ENCODE peak calls at places on chromosomes 11 and 22, in eight cellular contexts. One of them, this sample, is unnamed.

GRCh38 chr22:33529424-33530113 is 390.7 kb downstream of the LARGE1 start:
- DNase-seq in cardiac muscle cell: peak
- DNase-seq in effector memory CD4-positive, alpha-beta T cell: no peak
- DNase-seq in uterus: no peak
- DNase-seq in astrocyte of the spinal cord: peak
- DNase-seq in PC-3: peak
- DNase-seq in SJSA1: no peak
- DNase-seq in CD8-positive, alpha-beta memory T cell: no peak
- DNase-seq in this sample: no peak

GRCh38 chr11:34502949-34503348 is 10.6 kb downstream of the ELF5 start:
- DNase-seq in cardiac muscle cell: no peak
- DNase-seq in effector memory CD4-positive, alpha-beta T cell: no peak
- DNase-seq in uterus: no peak
- DNase-seq in astrocyte of the spinal cord: peak
- DNase-seq in PC-3: peak
- DNase-seq in SJSA1: no peak
- DNase-seq in CD8-positive, alpha-beta memory T cell: no peak
- DNase-seq in this sample: no peak

GRCh38 chr11:97009613-97010012 is 619.8 kb downstream of the JRKL start:
- DNase-seq in cardiac muscle cell: no peak
- DNase-seq in effector memory CD4-positive, alpha-beta T cell: no peak
- DNase-seq in uterus: no peak
- DNase-seq in astrocyte of the spinal cord: no peak
- DNase-seq in PC-3: no peak
- DNase-seq in SJSA1: no peak
- DNase-seq in CD8-positive, alpha-beta memory T cell: no peak
- DNase-seq in this sample: no peak

GRCh38 chr11:17927643-17928343 is 85.1 kb downstream of the SERGEF start:
- DNase-seq in cardiac muscle cell: peak
- DNase-seq in effector memory CD4-positive, alpha-beta T cell: no peak
- DNase-seq in uterus: peak
- DNase-seq in astrocyte of the spinal cord: peak
- DNase-seq in PC-3: no peak
- DNase-seq in SJSA1: no peak
- DNase-seq in CD8-positive, alpha-beta memory T cell: no peak
- DNase-seq in this sample: no peak

GRCh38 chr11:2273311-2273710 is 2.9 kb upstream of the ASCL2 start:
- DNase-seq in cardiac muscle cell: no peak
- DNase-seq in effector memory CD4-positive, alpha-beta T cell: no peak
- DNase-seq in uterus: peak
- DNase-seq in astrocyte of the spinal cord: no peak
- DNase-seq in PC-3: no peak
- DNase-seq in SJSA1: no peak
- DNase-seq in CD8-positive, alpha-beta memory T cell: no peak
- DNase-seq in this sample: no peak

GRCh38 chr11:64906314-64906635 is 10.7 kb downstream of the ATG2A start:
- DNase-seq in cardiac muscle cell: no peak
- DNase-seq in effector memory CD4-positive, alpha-beta T cell: no peak
- DNase-seq in uterus: no peak
- DNase-seq in astrocyte of the spinal cord: no peak
- DNase-seq in PC-3: no peak
- DNase-seq in SJSA1: no peak
- DNase-seq in CD8-positive, alpha-beta memory T cell: no peak
- DNase-seq in this sample: no peak

GRCh38 chr11:299951-300735 is 817 bp upstream of the IFITM5 start:
- DNase-seq in cardiac muscle cell: peak
- DNase-seq in effector memory CD4-positive, alpha-beta T cell: no peak
- DNase-seq in uterus: no peak
- DNase-seq in astrocyte of the spinal cord: no peak
- DNase-seq in PC-3: no peak
- DNase-seq in SJSA1: peak
- DNase-seq in CD8-positive, alpha-beta memory T cell: no peak
- DNase-seq in this sample: no peak

GRCh38 chr11:62193954-62194353 is 3.9 kb downstream of the SCGB1D1 start:
- DNase-seq in cardiac muscle cell: peak
- DNase-seq in effector memory CD4-positive, alpha-beta T cell: no peak
- DNase-seq in uterus: no peak
- DNase-seq in astrocyte of the spinal cord: no peak
- DNase-seq in PC-3: peak
- DNase-seq in SJSA1: no peak
- DNase-seq in CD8-positive, alpha-beta memory T cell: no peak
- DNase-seq in this sample: no peak

GRCh38 chr11:77609234-77609633 is 19.5 kb downstream of the AQP11 start:
- DNase-seq in cardiac muscle cell: no peak
- DNase-seq in effector memory CD4-positive, alpha-beta T cell: no peak
- DNase-seq in uterus: no peak
- DNase-seq in astrocyte of the spinal cord: no peak
- DNase-seq in PC-3: no peak
- DNase-seq in SJSA1: no peak
- DNase-seq in CD8-positive, alpha-beta memory T cell: no peak
- DNase-seq in this sample: no peak

GRCh38 chr11:69665669-69666068 is 9.5 kb downstream of the LTO1 start:
- DNase-seq in cardiac muscle cell: no peak
- DNase-seq in effector memory CD4-positive, alpha-beta T cell: no peak
- DNase-seq in uterus: no peak
- DNase-seq in astrocyte of the spinal cord: no peak
- DNase-seq in PC-3: no peak
- DNase-seq in SJSA1: no peak
- DNase-seq in CD8-positive, alpha-beta memory T cell: no peak
- DNase-seq in this sample: no peak

GRCh38 chr11:26916805-26917204 is 77.1 kb upstream of the FIBIN start:
- DNase-seq in cardiac muscle cell: no peak
- DNase-seq in effector memory CD4-positive, alpha-beta T cell: no peak
- DNase-seq in uterus: no peak
- DNase-seq in astrocyte of the spinal cord: no peak
- DNase-seq in PC-3: no peak
- DNase-seq in SJSA1: no peak
- DNase-seq in CD8-positive, alpha-beta memory T cell: no peak
- DNase-seq in this sample: no peak

GRCh38 chr11:71482746-71483364 is 29.9 kb downstream of the NADSYN1 start:
- DNase-seq in cardiac muscle cell: no peak
- DNase-seq in effector memory CD4-positive, alpha-beta T cell: no peak
- DNase-seq in uterus: no peak
- DNase-seq in astrocyte of the spinal cord: no peak
- DNase-seq in PC-3: no peak
- DNase-seq in SJSA1: no peak
- DNase-seq in CD8-positive, alpha-beta memory T cell: no peak
- DNase-seq in this sample: no peak

GRCh38 chr11:68890490-68891231 is 13.0 kb downstream of the MRPL21 start:
- DNase-seq in cardiac muscle cell: peak
- DNase-seq in effector memory CD4-positive, alpha-beta T cell: no peak
- DNase-seq in uterus: peak
- DNase-seq in astrocyte of the spinal cord: peak
- DNase-seq in PC-3: no peak
- DNase-seq in SJSA1: peak
- DNase-seq in CD8-positive, alpha-beta memory T cell: no peak
- DNase-seq in this sample: peak

GRCh38 chr22:32204856-32205722 is at the start of gene RFPL2:
- DNase-seq in cardiac muscle cell: peak
- DNase-seq in effector memory CD4-positive, alpha-beta T cell: no peak
- DNase-seq in uterus: no peak
- DNase-seq in astrocyte of the spinal cord: peak
- DNase-seq in PC-3: no peak
- DNase-seq in SJSA1: no peak
- DNase-seq in CD8-positive, alpha-beta memory T cell: peak
- DNase-seq in this sample: peak

GRCh38 chr11:70735976-70736375 is 337.6 kb downstream of the CTTN start:
- DNase-seq in cardiac muscle cell: no peak
- DNase-seq in effector memory CD4-positive, alpha-beta T cell: no peak
- DNase-seq in uterus: no peak
- DNase-seq in astrocyte of the spinal cord: no peak
- DNase-seq in PC-3: no peak
- DNase-seq in SJSA1: no peak
- DNase-seq in CD8-positive, alpha-beta memory T cell: no peak
- DNase-seq in this sample: no peak

GRCh38 chr11:12441081-12441801 is 63.9 kb downstream of the PARVA start:
- DNase-seq in cardiac muscle cell: no peak
- DNase-seq in effector memory CD4-positive, alpha-beta T cell: no peak
- DNase-seq in uterus: no peak
- DNase-seq in astrocyte of the spinal cord: peak
- DNase-seq in PC-3: peak
- DNase-seq in SJSA1: peak
- DNase-seq in CD8-positive, alpha-beta memory T cell: no peak
- DNase-seq in this sample: no peak

DNA sequence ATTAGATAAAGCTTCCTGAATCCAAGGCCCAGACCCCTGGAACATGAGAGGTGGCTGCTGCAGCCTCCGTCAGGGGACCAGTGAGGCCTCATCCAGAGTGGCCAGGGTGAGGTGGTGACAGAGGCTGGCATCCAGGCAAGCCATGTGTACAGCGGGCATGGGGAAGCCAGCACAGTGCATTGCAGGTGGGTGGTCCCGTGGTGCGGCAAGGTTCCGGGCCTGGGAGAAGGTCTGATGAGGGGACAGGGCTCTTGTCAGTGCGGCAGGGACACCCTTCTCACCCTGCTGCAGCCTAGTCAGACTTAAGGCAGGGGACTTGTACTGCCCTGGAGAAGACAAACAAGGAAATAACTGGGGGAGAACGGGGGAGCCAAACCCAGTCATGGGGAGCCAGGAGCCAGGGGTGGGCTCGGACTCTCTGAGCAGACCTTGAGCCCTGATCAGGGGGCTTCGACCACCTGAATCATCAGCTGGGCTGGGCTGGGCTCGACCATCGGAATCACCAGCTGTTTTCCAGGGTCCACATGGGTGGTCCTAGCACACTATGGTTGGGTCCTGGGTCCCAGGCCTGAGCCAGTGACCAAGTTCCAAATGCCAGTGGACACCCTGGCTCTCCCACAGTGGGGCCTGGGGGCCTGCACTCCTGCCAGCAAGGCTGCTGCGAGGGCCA is 5.1 kb downstream of the TTC38 start:
- DNase-seq in cardiac muscle cell: no peak
- DNase-seq in effector memory CD4-positive, alpha-beta T cell: no peak
- DNase-seq in uterus: no peak
- DNase-seq in astrocyte of the spinal cord: no peak
- DNase-seq in PC-3: no peak
- DNase-seq in SJSA1: no peak
- DNase-seq in CD8-positive, alpha-beta memory T cell: no peak
- DNase-seq in this sample: no peak
- H3K4me3 ChIP-seq in cardiac muscle cell: no peak
- H3K4me3 ChIP-seq in effector memory CD4-positive, alpha-beta T cell: no peak
- H3K4me3 ChIP-seq in uterus: no peak
- H3K4me3 ChIP-seq in astrocyte of the spinal cord: no peak
- H3K4me3 ChIP-seq in PC-3: no peak
- H3K4me3 ChIP-seq in SJSA1: no peak
- H3K4me3 ChIP-seq in CD8-positive, alpha-beta memory T cell: no peak
- H3K4me3 ChIP-seq in this sample: no peak

GRCh38 chr11:36532908-36533601 is 23.0 kb upstream of the TRAF6 start:
- DNase-seq in cardiac muscle cell: peak
- DNase-seq in effector memory CD4-positive, alpha-beta T cell: no peak
- DNase-seq in uterus: no peak
- DNase-seq in astrocyte of the spinal cord: no peak
- DNase-seq in PC-3: no peak
- DNase-seq in SJSA1: no peak
- DNase-seq in CD8-positive, alpha-beta memory T cell: no peak
- DNase-seq in this sample: no peak
- H3K4me3 ChIP-seq in cardiac muscle cell: no peak
- H3K4me3 ChIP-seq in effector memory CD4-positive, alpha-beta T cell: no peak
- H3K4me3 ChIP-seq in uterus: no peak
- H3K4me3 ChIP-seq in astrocyte of the spinal cord: no peak
- H3K4me3 ChIP-seq in PC-3: no peak
- H3K4me3 ChIP-seq in SJSA1: no peak
- H3K4me3 ChIP-seq in CD8-positive, alpha-beta memory T cell: no peak
- H3K4me3 ChIP-seq in this sample: no peak

GRCh38 chr11:44952500-44953260 is 2.0 kb upstream of the TP53I11 start:
- DNase-seq in cardiac muscle cell: no peak
- DNase-seq in effector memory CD4-positive, alpha-beta T cell: no peak
- DNase-seq in uterus: no peak
- DNase-seq in astrocyte of the spinal cord: no peak
- DNase-seq in PC-3: no peak
- DNase-seq in SJSA1: no peak
- DNase-seq in CD8-positive, alpha-beta memory T cell: no peak
- DNase-seq in this sample: no peak

GRCh38 chr11:44952082-44952481 is 1.4 kb upstream of the TP53I11 start:
- DNase-seq in cardiac muscle cell: no peak
- DNase-seq in effector memory CD4-positive, alpha-beta T cell: no peak
- DNase-seq in uterus: no peak
- DNase-seq in astrocyte of the spinal cord: no peak
- DNase-seq in PC-3: no peak
- DNase-seq in SJSA1: no peak
- DNase-seq in CD8-positive, alpha-beta memory T cell: no peak
- DNase-seq in this sample: no peak

GRCh38 chr11:44955019-44955738 is 4.5 kb upstream of the TP53I11 start:
- DNase-seq in cardiac muscle cell: peak
- DNase-seq in effector memory CD4-positive, alpha-beta T cell: no peak
- DNase-seq in uterus: peak
- DNase-seq in astrocyte of the spinal cord: peak
- DNase-seq in PC-3: peak
- DNase-seq in SJSA1: peak
- DNase-seq in CD8-positive, alpha-beta memory T cell: no peak
- DNase-seq in this sample: peak

GRCh38 chr11:44957051-44957515 is 6.4 kb upstream of the TP53I11 start:
- DNase-seq in cardiac muscle cell: peak
- DNase-seq in effector memory CD4-positive, alpha-beta T cell: no peak
- DNase-seq in uterus: no peak
- DNase-seq in astrocyte of the spinal cord: no peak
- DNase-seq in PC-3: no peak
- DNase-seq in SJSA1: no peak
- DNase-seq in CD8-positive, alpha-beta memory T cell: no peak
- DNase-seq in this sample: no peak

DNA sequence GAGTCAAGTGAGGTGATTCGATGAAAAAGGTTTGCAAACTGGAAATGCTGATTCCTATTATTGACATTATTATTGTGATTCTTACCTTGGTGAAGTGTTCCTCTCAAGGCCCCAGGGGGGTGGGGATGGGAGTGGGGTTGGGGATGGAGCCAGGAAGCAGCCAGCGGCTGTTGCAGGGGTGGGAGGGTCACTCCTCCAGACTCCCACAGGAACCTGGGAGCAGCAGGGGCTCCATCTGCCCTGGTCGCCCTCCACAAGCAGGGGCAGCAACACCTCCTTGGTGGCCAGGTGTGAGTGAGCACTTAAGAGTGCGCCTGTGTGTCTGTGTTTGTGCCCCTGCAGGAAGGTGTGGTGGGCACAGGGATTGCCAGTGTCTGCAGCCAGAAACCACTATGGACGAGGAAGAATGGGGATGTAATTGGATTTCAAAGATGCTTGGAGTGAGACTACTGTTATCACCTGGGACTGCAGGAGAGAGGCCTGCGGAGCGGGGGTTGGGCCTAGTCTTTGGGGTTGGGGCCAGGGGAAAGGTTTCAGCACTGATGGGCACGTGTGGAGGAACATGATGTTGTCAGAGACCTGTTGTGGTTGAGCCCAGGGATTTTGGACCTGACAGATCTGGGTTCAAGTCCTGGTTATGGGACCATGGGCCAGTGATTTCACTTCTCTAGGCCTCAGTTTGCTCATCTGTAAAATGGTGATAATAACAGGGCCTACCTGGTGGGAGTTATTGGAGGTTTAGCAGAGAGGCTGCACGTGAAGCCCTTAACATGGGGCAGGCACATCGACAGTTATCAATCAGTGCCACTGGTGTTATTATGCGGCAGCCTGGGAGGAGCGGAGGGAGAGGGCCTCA is 3.6 kb upstream of the TP53I11 start:
- DNase-seq in cardiac muscle cell: no peak
- DNase-seq in effector memory CD4-positive, alpha-beta T cell: no peak
- DNase-seq in uterus: no peak
- DNase-seq in astrocyte of the spinal cord: no peak
- DNase-seq in PC-3: no peak
- DNase-seq in SJSA1: no peak
- DNase-seq in CD8-positive, alpha-beta memory T cell: no peak
- DNase-seq in this sample: no peak
- H3K4me3 ChIP-seq in cardiac muscle cell: no peak
- H3K4me3 ChIP-seq in effector memory CD4-positive, alpha-beta T cell: no peak
- H3K4me3 ChIP-seq in uterus: no peak
- H3K4me3 ChIP-seq in astrocyte of the spinal cord: no peak
- H3K4me3 ChIP-seq in PC-3: no peak
- H3K4me3 ChIP-seq in SJSA1: no peak
- H3K4me3 ChIP-seq in CD8-positive, alpha-beta memory T cell: no peak
- H3K4me3 ChIP-seq in this sample: no peak

GRCh38 chr22:46086577-46087335 is 63.6 kb upstream of the PPARA start:
- DNase-seq in cardiac muscle cell: no peak
- DNase-seq in effector memory CD4-positive, alpha-beta T cell: no peak
- DNase-seq in uterus: no peak
- DNase-seq in astrocyte of the spinal cord: no peak
- DNase-seq in PC-3: no peak
- DNase-seq in SJSA1: peak
- DNase-seq in CD8-positive, alpha-beta memory T cell: no peak
- DNase-seq in this sample: peak
- H3K4me3 ChIP-seq in cardiac muscle cell: no peak
- H3K4me3 ChIP-seq in effector memory CD4-positive, alpha-beta T cell: no peak
- H3K4me3 ChIP-seq in uterus: peak
- H3K4me3 ChIP-seq in astrocyte of the spinal cord: peak
- H3K4me3 ChIP-seq in PC-3: peak
- H3K4me3 ChIP-seq in SJSA1: peak
- H3K4me3 ChIP-seq in CD8-positive, alpha-beta memory T cell: no peak
- H3K4me3 ChIP-seq in this sample: peak